ENCODE peak calls at places on chromosome 11, in ten cellular contexts. J is cardiac muscle cell, B is astrocyte, X is esophagus squamous epithelium, U is uterus, S is fibroblast of mammary gland, I is GM20000, W is GM13977, L is heart right ventricle, M is stomach. F is an unnamed sample.

GRCh38 chr11:131671764-131672163 is 301.3 kb downstream of the NTM start:
- DNase-seq in J (peak; percentile 71), B (no peak), X (no peak), U (no peak), S (no peak), I (no peak), W (no peak), L (no peak), M (no peak), F (no peak)

GRCh38 chr11:71283960-71284359 is 31.6 kb upstream of the SHANK2 start:
- DNase-seq in J (no peak), B (no peak), X (no peak), U (no peak), S (no peak), I (no peak), W (no peak), L (no peak), M (peak; percentile 94), F (no peak)

GRCh38 chr11:86517557-86517956 is 142.9 kb downstream of the CCDC81 start:
- DNase-seq in J (no peak), B (no peak), X (no peak), U (no peak), S (no peak), I (no peak), W (no peak), L (no peak), M (no peak), F (no peak)

GRCh38 chr11:6817668-6818067 is 18.2 kb upstream of the OR6A2 start:
- DNase-seq in J (no peak), B (no peak), X (no peak), U (no peak), S (no peak), I (no peak), W (no peak), L (no peak), M (no peak), F (no peak)

GRCh38 chr11:99268895-99269294 is 248.1 kb downstream of the CNTN5 start:
- DNase-seq in J (peak; percentile 14), B (no peak), X (no peak), U (no peak), S (no peak), I (no peak), W (no peak), L (no peak), M (no peak), F (no peak)

GRCh38 chr11:92311616-92312449 is 87.2 kb downstream of the FAT3 start:
- DNase-seq in J (no peak), B (no peak), X (no peak), U (no peak), S (no peak), I (no peak), W (no peak), L (no peak), M (no peak), F (no peak)

GRCh38 chr11:118958577-118958976 is 2.5 kb downstream of the UPK2 start:
- DNase-seq in J (no peak), B (no peak), X (no peak), U (no peak), S (no peak), I (no peak), W (no peak), L (no peak), M (no peak), F (no peak)

GRCh38 chr11:70854201-70854600 is 398.2 kb downstream of the SHANK2 start:
- DNase-seq in J (no peak), B (no peak), X (no peak), U (no peak), S (no peak), I (no peak), W (no peak), L (no peak), M (no peak), F (no peak)

GRCh38 chr11:20112291-20113146 is 47.8 kb downstream of the DBX1 start:
- DNase-seq in J (no peak), B (peak; percentile 99), X (no peak), U (peak; percentile 79), S (peak; percentile 98), I (no peak), W (no peak), L (peak; percentile 76), M (peak; percentile 79), F (no peak)

GRCh38 chr11:78370406-78371172 is 47.0 kb downstream of the GAB2 start:
- DNase-seq in J (no peak), B (no peak), X (no peak), U (no peak), S (peak; percentile 34), I (no peak), W (no peak), L (peak; percentile 31), M (no peak), F (no peak)

GRCh38 chr11:35318977-35319925 is 100.1 kb downstream of the SLC1A2 start:
- DNase-seq in J (no peak), B (peak; percentile 72), X (no peak), U (no peak), S (no peak), I (peak; percentile 21), W (no peak), L (no peak), M (no peak), F (no peak)

GRCh38 chr11:111531687-111532364 is 8.7 kb upstream of the LAYN start:
- DNase-seq in J (no peak), B (peak; percentile 92), X (no peak), U (no peak), S (peak; percentile 92), I (peak; percentile 61), W (peak; percentile 74), L (no peak), M (no peak), F (no peak)

GRCh38 chr11:75233688-75234295 is 6.8 kb upstream of the TPBGL start:
- DNase-seq in J (peak; percentile 90), B (peak; percentile 41), X (no peak), U (no peak), S (peak; percentile 55), I (no peak), W (no peak), L (peak; percentile 46), M (peak; percentile 24), F (no peak)

DNA sequence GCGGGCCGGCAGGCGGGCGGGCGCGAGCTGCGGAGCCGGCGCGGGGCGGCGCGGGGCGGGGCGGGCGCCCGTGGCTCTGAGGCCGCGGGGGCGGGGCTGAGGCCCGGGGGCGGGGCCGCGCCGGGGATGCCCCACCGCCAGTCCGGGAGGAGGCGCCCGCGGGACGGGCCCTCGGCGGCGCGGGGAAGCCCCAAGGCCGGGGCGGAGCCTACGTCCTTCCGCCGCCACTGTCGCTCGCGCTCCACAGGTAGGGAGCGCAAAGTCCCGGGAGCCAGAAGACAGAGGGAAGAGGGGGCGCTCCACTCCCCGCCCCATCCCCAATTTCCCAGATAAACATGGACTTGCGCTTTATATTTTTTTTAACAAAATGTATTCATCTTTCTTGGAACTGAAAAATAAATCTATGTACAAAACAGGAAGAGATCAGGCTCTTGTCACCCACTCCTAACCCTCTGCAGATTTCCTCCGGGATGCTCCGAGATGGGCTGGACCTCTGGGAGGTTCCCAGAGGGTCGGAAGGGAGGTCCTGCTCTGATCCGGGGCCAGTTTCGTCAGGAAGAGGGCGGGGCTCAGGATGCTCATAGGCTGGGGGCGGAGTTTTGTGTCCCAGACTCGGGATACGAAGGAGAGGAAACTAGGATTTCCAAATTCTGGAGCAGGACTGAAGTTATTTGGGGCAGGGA is at the start of gene MAP4K2:
- DNase-seq in J (peak; percentile 93), B (peak; percentile 50), X (no peak), U (peak; percentile 91), S (peak; percentile 72), I (peak; percentile 99), W (peak; percentile 99), L (peak; percentile 93), M (peak; percentile 94), F (peak; percentile 94)
- TF ChIP-seq CTCF in J (peak; percentile 12), B (no peak), X (no peak), U (peak; percentile 24), S (no peak), I (no peak), W (peak; percentile 27), L (peak; percentile 55), M (no peak), F (peak; percentile 6)

GRCh38 chr11:8914661-8915018 is 3.7 kb downstream of the AKIP1 start:
- DNase-seq in J (no peak), B (no peak), X (no peak), U (no peak), S (no peak), I (no peak), W (no peak), L (no peak), M (no peak), F (no peak)
- TF ChIP-seq CTCF in J (no peak), B (no peak), X (no peak), U (no peak), S (no peak), I (no peak), W (no peak), L (no peak), M (no peak), F (no peak)

GRCh38 chr11:11311169-11311568 is 41.9 kb downstream of the CSNK2A3 start:
- DNase-seq in J (no peak), B (no peak), X (no peak), U (no peak), S (no peak), I (no peak), W (no peak), L (no peak), M (no peak), F (no peak)
- TF ChIP-seq CTCF in J (no peak), B (no peak), X (no peak), U (no peak), S (no peak), I (no peak), W (no peak), L (no peak), M (no peak), F (no peak)

GRCh38 chr11:82634091-82634490 is 99.6 kb downstream of the FAM181B start:
- DNase-seq in J (no peak), B (no peak), X (no peak), U (no peak), S (no peak), I (no peak), W (no peak), L (no peak), M (no peak), F (no peak)
- TF ChIP-seq CTCF in J (no peak), B (no peak), X (no peak), U (no peak), S (no peak), I (no peak), W (no peak), L (no peak), M (no peak), F (no peak)

GRCh38 chr11:108018708-108019107 is 10.0 kb downstream of the CUL5 start:
- DNase-seq in J (no peak), B (no peak), X (no peak), U (no peak), S (no peak), I (no peak), W (no peak), L (no peak), M (no peak), F (no peak)

GRCh38 chr11:108025387-108026080 is 16.8 kb downstream of the CUL5 start:
- DNase-seq in J (no peak), B (no peak), X (no peak), U (no peak), S (no peak), I (peak; percentile 55), W (peak; percentile 52), L (no peak), M (no peak), F (no peak)

GRCh38 chr11:108016647-108017046 is 7.9 kb downstream of the CUL5 start:
- DNase-seq in J (no peak), B (no peak), X (no peak), U (no peak), S (no peak), I (no peak), W (no peak), L (no peak), M (no peak), F (no peak)

GRCh38 chr11:108019870-108020540 is 11.3 kb downstream of the CUL5 start:
- DNase-seq in J (peak; percentile 31), B (no peak), X (no peak), U (no peak), S (peak; percentile 54), I (no peak), W (no peak), L (no peak), M (no peak), F (no peak)
- TF ChIP-seq CTCF in J (no peak), B (no peak), X (no peak), U (no peak), S (no peak), I (no peak), W (no peak), L (no peak), M (no peak), F (no peak)